ENCODE peak calls at places on chromosomes 7 and 10, in five cellular contexts. R is AG20443, X is AG08395, B is mucosa of descending colon, F is M059J. Y is an unnamed sample.

GRCh38 chr10:75987610-75988009 is 556.2 kb downstream of the LRMDA start:
- DNase-seq in F (peak; percentile 60), X (peak; percentile 82), R (peak; percentile 85), B (no peak), Y (peak; percentile 74)

GRCh38 chr7:104162081-104162480 is 45.7 kb downstream of the ORC5 start:
- DNase-seq in B (no peak), F (no peak), R (no peak), X (no peak), Y (no peak)

GRCh38 chr7:107078517-107078966 is 34.0 kb downstream of the PRKAR2B start:
- DNase-seq in R (no peak), B (no peak), F (peak; percentile 86), X (no peak), Y (peak; percentile 73)

GRCh38 chr10:112539340-112539739 is 92.3 kb downstream of the VTI1A start:
- DNase-seq in B (no peak), F (peak; percentile 44), R (no peak), X (no peak), Y (no peak)

GRCh38 chr7:146176790-146177189 is 60.2 kb downstream of the CNTNAP2 start:
- DNase-seq in B (no peak), F (no peak), X (no peak), R (no peak), Y (no peak)

GRCh38 chr10:110410329-110411046 is 87.2 kb upstream of the DUSP5 start:
- DNase-seq in X (peak; percentile 96), B (peak; percentile 66), R (peak; percentile 94), F (peak; percentile 98), Y (peak; percentile 96)

GRCh38 chr7:102186306-102186705 is 100.4 kb upstream of the SH2B2 start:
- DNase-seq in F (no peak), X (no peak), B (no peak), R (no peak), Y (no peak)

GRCh38 chr7:91344911-91345310 is 80.7 kb downstream of the FZD1 start:
- DNase-seq in X (no peak), F (no peak), R (no peak), B (no peak), Y (no peak)

GRCh38 chr10:82880776-82881175 is 1005.8 kb downstream of the NRG3 start:
- DNase-seq in B (no peak), R (no peak), F (no peak), X (no peak), Y (no peak)

GRCh38 chr7:17131983-17132655 is 166.3 kb upstream of the AHR start:
- DNase-seq in X (no peak), F (no peak), R (no peak), B (no peak), Y (no peak)

GRCh38 chr7:34162017-34162565 is 256.8 kb downstream of the BMPER start:
- DNase-seq in R (no peak), F (peak; percentile 18), B (no peak), X (no peak), Y (no peak)

GRCh38 chr10:2456834-2457233 is 610.5 kb upstream of the PFKP start:
- DNase-seq in B (no peak), X (no peak), F (no peak), R (no peak), Y (no peak)

GRCh38 chr10:61284222-61284890 is 168.8 kb downstream of the TMEM26 start:
- DNase-seq in F (peak; percentile 73), R (peak; percentile 38), B (peak; percentile 35), X (peak; percentile 42), Y (peak; percentile 71)

GRCh38 chr7:92880212-92881090 is 44.1 kb upstream of the CDK6 start:
- DNase-seq in F (peak; percentile 47), B (peak; percentile 40), X (no peak), R (no peak), Y (no peak)

GRCh38 chr7:149713731-149714068 is 59.7 kb downstream of the ZNF467 start:
- DNase-seq in R (no peak), F (no peak), B (no peak), X (no peak), Y (no peak)

GRCh38 chr7:45660901-45661211 is 86.7 kb downstream of the ADCY1 start:
- DNase-seq in B (no peak), F (no peak), X (no peak), R (no peak), Y (no peak)

GRCh38 chr10:104678658-104679057 is 37.6 kb downstream of the SORCS3 start:
- DNase-seq in F (no peak), R (no peak), B (no peak), X (no peak), Y (no peak)

GRCh38 chr7:37142943-37143342 is 305.7 kb downstream of the ELMO1 start:
- DNase-seq in X (no peak), B (no peak), F (no peak), R (no peak), Y (no peak)

GRCh38 chr7:43234968-43235367 is 122.5 kb downstream of the HECW1 start:
- DNase-seq in R (no peak), F (no peak), B (no peak), X (no peak), Y (no peak)

GRCh38 chr7:45567713-45568112 is 6.5 kb upstream of the ADCY1 start:
- DNase-seq in B (no peak), X (no peak), R (no peak), F (no peak), Y (no peak)

GRCh38 chr10:130929422-130930325 is 381.8 kb downstream of the TCERG1L start:
- DNase-seq in X (no peak), B (no peak), F (no peak), R (no peak), Y (no peak)

GRCh38 chr7:102167254-102167653 is 119.4 kb upstream of the SH2B2 start:
- DNase-seq in R (no peak), X (no peak), B (no peak), F (no peak), Y (no peak)

GRCh38 chr7:128791968-128792319 is at the start of gene CCDC136:
- DNase-seq in R (peak; percentile 53), B (no peak), F (peak; percentile 42), X (peak; percentile 47), Y (peak; percentile 46)

GRCh38 chr7:136652635-136653370 is 215.6 kb upstream of the CHRM2 start:
- DNase-seq in F (peak; percentile 8), B (no peak), R (no peak), X (no peak), Y (peak; percentile 12)

GRCh38 chr7:42014625-42015412 is 222.2 kb downstream of the GLI3 start:
- DNase-seq in X (no peak), F (no peak), B (peak; percentile 70), R (peak; percentile 33), Y (peak; percentile 49)

GRCh38 chr7:139071683-139072082 is 35.8 kb upstream of the ZC3HAV1L start:
- DNase-seq in X (no peak), F (no peak), R (no peak), B (no peak), Y (no peak)

GRCh38 chr7:216360-217300 is 24.3 kb downstream of the FAM20C start:
- DNase-seq in X (no peak), R (no peak), B (no peak), F (no peak), Y (peak; percentile 36)

GRCh38 chr10:61732635-61733278 is 70.0 kb downstream of the CABCOCO1 start:
- DNase-seq in F (no peak), X (no peak), B (no peak), R (no peak), Y (no peak)

GRCh38 chr10:67612577-67613537 is 83.1 kb downstream of the CTNNA3 start:
- DNase-seq in R (no peak), X (no peak), B (peak; percentile 2), F (peak; percentile 56), Y (peak; percentile 57)

GRCh38 chr7:18762189-18762588 is 266.6 kb downstream of the HDAC9 start:
- DNase-seq in F (peak; percentile 83), B (no peak), R (peak; percentile 69), X (peak; percentile 73), Y (peak; percentile 87)

GRCh38 chr10:10854715-10855114 is 163.0 kb upstream of the CELF2 start:
- DNase-seq in X (no peak), R (no peak), B (no peak), F (no peak), Y (no peak)

GRCh38 chr7:7768977-7769376 is 50.6 kb upstream of the RPA3 start:
- DNase-seq in B (no peak), R (no peak), X (no peak), F (no peak), Y (no peak)

GRCh38 chr10:22016046-22016705 is 12.6 kb upstream of the DNAJC1 start:
- DNase-seq in X (no peak), R (no peak), B (no peak), F (no peak), Y (no peak)